ENCODE peak calls at places on chromosomes 3 and 15, in nine cellular contexts. X is sigmoid colon, Y is PC-9, C is ovary, G is IMR-90, O is heart right ventricle, Z is uterus, R is AG04450, K is psoas muscle. Q is an unnamed sample.

GRCh38 chr15:39099524-39099923 is 481.4 kb upstream of the THBS1 start:
- DNase-seq in C (no peak), O (no peak), G (peak; percentile 40), Z (no peak), K (no peak), Y (no peak), R (no peak), X (no peak), Q (no peak)

GRCh38 chr15:101542306-101543025 is 53.0 kb upstream of the PCSK6 start:
- DNase-seq in O (peak; percentile 24), G (no peak), C (no peak), Z (no peak), X (peak; percentile 62), Y (no peak), R (no peak), K (no peak), Q (no peak)

GRCh38 chr3:61381745-61382392 is 130.6 kb upstream of the FHIT start:
- DNase-seq in G (peak; percentile 7), X (no peak), K (no peak), Y (no peak), C (no peak), Z (no peak), O (no peak), R (no peak), Q (no peak)

GRCh38 chr15:60539881-60540613 is 61.1 kb upstream of the ICE2 start:
- DNase-seq in O (no peak), R (no peak), Z (no peak), Y (no peak), G (no peak), C (no peak), K (no peak), X (no peak), Q (no peak)

GRCh38 chr15:72227720-72228119 is 3.3 kb downstream of the PKM start:
- DNase-seq in Z (no peak), O (no peak), K (no peak), C (no peak), Y (no peak), X (no peak), R (no peak), G (no peak), Q (no peak)

GRCh38 chr15:58889363-58889762 is 44.1 kb downstream of the SLTM start:
- DNase-seq in C (no peak), X (no peak), O (no peak), R (no peak), Z (no peak), G (no peak), K (no peak), Y (no peak), Q (no peak)

GRCh38 chr3:188974856-188975611 is 196.7 kb upstream of the TPRG1 start:
- DNase-seq in K (no peak), O (no peak), Z (no peak), G (peak; percentile 64), X (no peak), R (no peak), C (no peak), Y (no peak), Q (no peak)

GRCh38 chr15:90497912-90498311 is 31.8 kb upstream of the CRTC3 start:
- DNase-seq in C (no peak), R (no peak), Z (no peak), G (no peak), K (no peak), O (no peak), Y (no peak), X (no peak), Q (no peak)

DNA sequence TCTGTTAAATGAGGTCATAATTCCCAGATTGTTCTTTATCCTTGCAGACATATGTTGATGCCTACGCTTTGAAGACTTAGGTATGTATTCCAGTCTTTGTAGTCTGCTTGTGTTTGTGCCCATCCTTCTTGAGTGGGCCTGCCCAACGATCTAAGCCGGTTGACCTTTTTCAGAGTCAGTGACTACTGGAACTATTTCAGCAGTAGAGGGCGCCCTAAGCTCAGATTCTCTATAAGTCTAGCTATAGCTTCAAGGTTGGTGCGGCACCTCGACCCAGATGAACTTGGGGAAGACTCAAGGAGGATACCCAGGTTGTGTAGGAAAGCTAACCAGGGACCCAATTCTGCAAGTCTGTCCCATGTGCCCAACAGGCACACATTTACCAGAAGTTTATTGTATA is 228.8 kb upstream of the PPP2R3A start:
- DNase-seq in Y (no peak), C (no peak), R (no peak), Z (no peak), G (peak; percentile 5), O (no peak), K (no peak), X (no peak), Q (no peak)
- TF ChIP-seq CTCF in Y (peak; percentile 62), C (no peak), R (peak; percentile 35), Z (no peak), G (peak; percentile 19), O (no peak), K (no peak), X (no peak), Q (no peak)

GRCh38 chr3:42911551-42911950 is 5.6 kb downstream of the ZNF662 start:
- DNase-seq in Y (no peak), C (no peak), Z (no peak), O (no peak), G (no peak), K (no peak), X (no peak), R (no peak), Q (no peak)

GRCh38 chr3:42914771-42915515 is 9.0 kb downstream of the ZNF662 start:
- DNase-seq in O (no peak), Y (no peak), Z (no peak), K (no peak), X (no peak), G (no peak), R (no peak), C (no peak), Q (no peak)
- H3K9me3 ChIP-seq in O (peaks cover 85% of the 10 kb centered on the region), Y (peaks cover 23% of the 10 kb centered on the region), Z (peaks cover 67% of the 10 kb centered on the region), K (peaks cover 72% of the 10 kb centered on the region), X (peaks cover 36% of the 10 kb centered on the region), G (peaks cover 13% of the 10 kb centered on the region), R (peaks cover 10% of the 10 kb centered on the region), C (peaks cover 47% of the 10 kb centered on the region), Q (peaks cover 33% of the 10 kb centered on the region)

DNA sequence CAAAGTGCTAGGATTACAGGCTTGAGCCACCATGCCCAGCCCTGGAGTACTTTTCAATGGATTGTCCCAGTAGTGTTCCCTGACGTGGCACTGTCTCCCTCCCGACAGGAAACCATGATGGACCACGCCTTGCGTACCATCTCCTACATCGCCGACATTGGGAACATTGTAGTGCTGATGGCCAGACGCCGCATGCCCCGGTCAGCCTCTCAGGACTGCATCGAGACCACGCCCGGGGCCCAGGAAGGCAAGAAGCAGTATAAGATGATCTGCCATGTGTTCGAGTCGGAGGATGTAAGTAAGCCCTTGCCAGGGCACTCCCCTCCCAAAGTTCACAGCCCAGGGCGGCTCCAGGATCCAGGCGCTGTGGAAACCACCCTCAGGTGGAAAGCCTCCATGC is 168.1 kb downstream of the NSMCE3 start:
- DNase-seq in R (no peak), O (no peak), X (no peak), Z (no peak), K (no peak), G (no peak), C (no peak), Y (no peak), Q (no peak)
- H3K27ac ChIP-seq in R (no peak overlapping the region), O (no peak overlapping the region), X (no peak overlapping the region), Z (no peak overlapping the region), K (no peak overlapping the region), G (no peak overlapping the region), C (no peak overlapping the region), Y (no peak overlapping the region), Q (no peak overlapping the region)

GRCh38 chr3:128107809-128108208 is 15.8 kb downstream of the RUVBL1 start:
- DNase-seq in Y (no peak), C (no peak), Z (no peak), R (no peak), G (peak; percentile 10), K (no peak), X (no peak), O (peak; percentile 47), Q (no peak)

GRCh38 chr3:128100638-128101037 is 23.0 kb downstream of the RUVBL1 start:
- DNase-seq in O (no peak), X (no peak), C (no peak), K (no peak), G (no peak), R (no peak), Z (no peak), Y (no peak), Q (no peak)

GRCh38 chr3:128100126-128100525 is 23.5 kb downstream of the RUVBL1 start:
- DNase-seq in Y (no peak), O (no peak), C (no peak), X (no peak), G (no peak), Z (no peak), R (no peak), K (no peak), Q (no peak)

GRCh38 chr3:128098234-128098633 is 25.4 kb downstream of the RUVBL1 start:
- DNase-seq in G (no peak), R (no peak), X (no peak), O (no peak), C (no peak), Z (no peak), K (no peak), Y (no peak), Q (no peak)

GRCh38 chr3:128103277-128103676 is 20.3 kb downstream of the RUVBL1 start:
- DNase-seq in O (no peak), Y (no peak), R (no peak), K (no peak), C (no peak), G (no peak), X (no peak), Z (no peak), Q (no peak)
- TF ChIP-seq CTCF in O (no peak), Y (no peak), R (no peak), K (no peak), C (no peak), G (no peak), X (no peak), Z (no peak), Q (no peak)

GRCh38 chr3:27717200-27717852 is 4.8 kb downstream of the EOMES start:
- DNase-seq in C (no peak), K (no peak), G (no peak), O (no peak), Y (no peak), R (no peak), X (no peak), Z (no peak), Q (no peak)
- H3K9me3 ChIP-seq in C (no peaks in the 10 kb centered on the region), K (no peaks in the 10 kb centered on the region), G (no peaks in the 10 kb centered on the region), O (no peaks in the 10 kb centered on the region), Y (no peaks in the 10 kb centered on the region), R (no peaks in the 10 kb centered on the region), X (no peaks in the 10 kb centered on the region), Z (no peaks in the 10 kb centered on the region), Q (no peaks in the 10 kb centered on the region)